ENCODE peak calls at places on chromosomes 2 and 18, in four cellular contexts. Z, U, R and N are unnamed samples.

GRCh38 chr2:108588070-108588668 is 53.9 kb downstream of the LIMS1 start:
- DNase-seq in Z (no peak), U (peak), R (no peak), N (no peak)

GRCh38 chr2:240586919-240587800 is 626 bp downstream of the CAPN10 start:
- DNase-seq in Z (peak), U (peak), R (no peak), N (no peak)

GRCh38 chr2:239202836-239203235 is 198.0 kb downstream of the HDAC4 start:
- DNase-seq in Z (no peak), U (no peak), R (no peak), N (no peak)

GRCh38 chr18:26894426-26894825 is 28.9 kb upstream of the AQP4 start:
- DNase-seq in Z (no peak), U (no peak), R (no peak), N (no peak)

GRCh38 chr18:54392621-54393023 is 34.9 kb downstream of the C18orf54 start:
- DNase-seq in Z (peak), U (peak), R (no peak), N (peak)

GRCh38 chr2:156580501-156580900 is 144.3 kb downstream of the GPD2 start:
- DNase-seq in Z (no peak), U (no peak), R (no peak), N (no peak)

GRCh38 chr2:178344121-178344520 is 106.9 kb downstream of the PRKRA start:
- DNase-seq in Z (no peak), U (no peak), R (no peak), N (no peak)

GRCh38 chr2:212998629-212999359 is 152.6 kb downstream of the IKZF2 start:
- DNase-seq in Z (no peak), U (no peak), R (no peak), N (no peak)

GRCh38 chr2:232870766-232871371 is 805 bp downstream of the SNORC start:
- DNase-seq in Z (no peak), U (no peak), R (no peak), N (no peak)

GRCh38 chr2:33336036-33336625 is 140.3 kb upstream of the RASGRP3 start:
- DNase-seq in Z (no peak), U (peak), R (no peak), N (no peak)

GRCh38 chr2:121372082-121372481 is 87.1 kb upstream of the TFCP2L1 start:
- DNase-seq in Z (no peak), U (no peak), R (no peak), N (no peak)

GRCh38 chr18:49648326-49648725 is 86.5 kb downstream of the LIPG start:
- DNase-seq in Z (no peak), U (no peak), R (no peak), N (no peak)

GRCh38 chr2:37782721-37783438 is 111.4 kb upstream of the CDC42EP3 start:
- DNase-seq in Z (no peak), U (no peak), R (no peak), N (no peak)

GRCh38 chr18:49723648-49724180 is 89.6 kb downstream of the ACAA2 start:
- DNase-seq in Z (no peak), U (no peak), R (no peak), N (no peak)

GRCh38 chr2:202643012-202643858 is 8.5 kb downstream of the FAM117B start:
- DNase-seq in Z (no peak), U (peak), R (no peak), N (no peak)

GRCh38 chr18:58360324-58360723 is 268.6 kb downstream of the ALPK2 start:
- DNase-seq in Z (no peak), U (no peak), R (no peak), N (no peak)

GRCh38 chr2:124476291-124476690 is 451.2 kb downstream of the CNTNAP5 start:
- DNase-seq in Z (no peak), U (no peak), R (peak), N (no peak)

GRCh38 chr2:142865924-142866323 is 11.5 kb upstream of the KYNU start:
- DNase-seq in Z (no peak), U (peak), R (no peak), N (no peak)

GRCh38 chr2:109214651-109215371 is 85.8 kb downstream of the SH3RF3 start:
- DNase-seq in Z (no peak), U (no peak), R (no peak), N (no peak)

GRCh38 chr2:20050104-20050711 is 1.2 kb downstream of the LAPTM4A start:
- DNase-seq in Z (peak), U (peak), R (no peak), N (no peak)

GRCh38 chr2:21916934-21917522 is 793.3 kb downstream of the TDRD15 start:
- DNase-seq in Z (no peak), U (no peak), R (no peak), N (no peak)

GRCh38 chr2:26590439-26590838 is 50.7 kb downstream of the CIB4 start:
- DNase-seq in Z (no peak), U (no peak), R (no peak), N (no peak)

GRCh38 chr18:51137051-51137729 is 60.3 kb downstream of the MEX3C start:
- DNase-seq in Z (no peak), U (no peak), R (no peak), N (no peak)

GRCh38 chr2:119155633-119156032 is 2.9 kb downstream of the C1QL2 start:
- DNase-seq in Z (peak), U (no peak), R (no peak), N (no peak)

GRCh38 chr2:1010373-1011017 is 59.8 kb downstream of the SNTG2 start:
- DNase-seq in Z (no peak), U (no peak), R (peak), N (no peak)

GRCh38 chr2:119407430-119408220 is 24.0 kb upstream of the TMEM37 start:
- DNase-seq in Z (peak), U (peak), R (no peak), N (no peak)

GRCh38 chr2:104874230-104874629 is 20.3 kb downstream of the POU3F3 start:
- DNase-seq in Z (no peak), U (no peak), R (no peak), N (no peak)

GRCh38 chr2:104872034-104872865 is 18.3 kb downstream of the POU3F3 start:
- DNase-seq in Z (peak), U (no peak), R (no peak), N (no peak)

GRCh38 chr2:104871566-104872033 is 17.7 kb downstream of the POU3F3 start:
- DNase-seq in Z (peak), U (no peak), R (no peak), N (no peak)

GRCh38 chr2:104872866-104873688 is 19.2 kb downstream of the POU3F3 start:
- DNase-seq in Z (peak), U (peak), R (no peak), N (peak)

DNA sequence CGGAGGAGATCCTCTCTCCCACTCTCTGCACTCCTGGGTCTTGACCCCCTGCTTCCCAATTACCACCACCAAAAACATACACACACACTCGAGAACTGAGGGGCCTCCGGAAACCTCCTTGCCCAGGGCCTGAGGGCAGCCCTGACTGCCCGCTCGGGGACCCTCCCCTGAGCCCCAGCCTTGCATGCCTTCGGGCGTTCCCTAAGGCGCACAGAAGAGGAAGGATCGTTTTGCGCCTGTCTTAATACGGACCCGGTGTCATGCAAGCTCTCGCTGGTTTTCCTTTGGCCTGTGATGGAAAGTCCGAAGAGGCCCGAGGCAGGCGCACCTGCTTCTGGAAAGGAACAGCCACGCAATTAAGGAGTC is 19.8 kb downstream of the POU3F3 start:
- DNase-seq in Z (peak), U (no peak), R (no peak), N (no peak)
- H3K4me3 ChIP-seq in Z (peak), U (peak), R (peak), N (peak)

GRCh38 chr2:67237288-67237687 is 159.8 kb upstream of the ETAA1 start:
- DNase-seq in Z (peak), U (no peak), R (no peak), N (no peak)

GRCh38 chr2:67234443-67234842 is 162.7 kb upstream of the ETAA1 start:
- DNase-seq in Z (peak), U (no peak), R (no peak), N (no peak)
- TF ChIP-seq CTCF in Z (peak), U (no peak), R (peak), N (peak)

GRCh38 chr2:189763908-189764661 is 1.5 kb upstream of the OSGEPL1 start:
- DNase-seq in Z (peak), U (peak), R (no peak), N (no peak)
- H3K4me3 ChIP-seq in Z (peak), U (peak), R (no peak), N (no peak)

GRCh38 chr2:168934826-168935225 is 33.7 kb downstream of the G6PC2 start:
- DNase-seq in Z (no peak), U (no peak), R (no peak), N (no peak)

GRCh38 chr2:168939061-168939460 is 38.0 kb downstream of the G6PC2 start:
- DNase-seq in Z (no peak), U (no peak), R (no peak), N (no peak)

GRCh38 chr2:168939918-168940317 is 38.8 kb downstream of the G6PC2 start:
- DNase-seq in Z (no peak), U (no peak), R (no peak), N (no peak)

GRCh38 chr2:168941297-168941696 is 40.2 kb downstream of the G6PC2 start:
- DNase-seq in Z (no peak), U (no peak), R (no peak), N (no peak)

GRCh38 chr2:168935810-168936581 is 34.9 kb downstream of the G6PC2 start:
- DNase-seq in Z (no peak), U (no peak), R (no peak), N (no peak)
- TF ChIP-seq CTCF in Z (no peak), U (no peak), R (no peak), N (no peak)

GRCh38 chr18:63542069-63542468 is at the start of gene SERPINB12:
- DNase-seq in Z (no peak), U (no peak), R (no peak), N (no peak)

GRCh38 chr18:63544017-63544416 is 1.8 kb downstream of the SERPINB12 start:
- DNase-seq in Z (no peak), U (no peak), R (no peak), N (no peak)

GRCh38 chr18:63534615-63535014 is 7.6 kb upstream of the SERPINB12 start:
- DNase-seq in Z (no peak), U (no peak), R (no peak), N (no peak)

GRCh38 chr18:63545094-63545493 is 2.9 kb downstream of the SERPINB12 start:
- DNase-seq in Z (no peak), U (no peak), R (no peak), N (no peak)

DNA sequence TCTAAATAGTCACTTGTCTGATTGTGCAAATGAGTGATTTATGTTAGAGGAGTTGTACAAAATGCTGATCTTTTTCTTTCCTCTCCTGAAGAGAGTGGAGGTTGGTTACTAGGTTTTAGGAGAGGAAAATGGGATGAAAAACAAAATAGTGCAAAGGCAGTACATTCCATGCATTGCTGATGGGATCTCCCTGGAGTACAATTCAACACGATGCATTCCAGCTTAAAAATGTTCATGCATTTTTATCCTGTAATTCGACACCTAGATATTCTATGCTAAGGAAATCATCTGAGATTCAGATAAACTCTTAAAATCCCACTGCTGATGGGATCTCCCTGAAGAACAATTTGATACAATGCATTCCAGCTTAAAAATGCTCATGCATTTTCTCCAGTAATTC is 2.0 kb upstream of the SERPINB12 start:
- DNase-seq in Z (peak), U (no peak), R (no peak), N (no peak)
- H3K4me3 ChIP-seq in Z (no peak), U (no peak), R (no peak), N (no peak)

GRCh38 chr18:47175283-47175894 is 775 bp downstream of the IER3IP1 start:
- DNase-seq in Z (peak), U (no peak), R (no peak), N (no peak)

GRCh38 chr18:47174545-47175116 is 1.5 kb downstream of the IER3IP1 start:
- DNase-seq in Z (peak), U (no peak), R (no peak), N (no peak)

GRCh38 chr18:47180765-47181164 is 4.6 kb upstream of the IER3IP1 start:
- DNase-seq in Z (no peak), U (peak), R (no peak), N (no peak)

GRCh38 chr18:47172476-47172875 is 3.7 kb downstream of the IER3IP1 start:
- DNase-seq in Z (no peak), U (no peak), R (no peak), N (no peak)

DNA sequence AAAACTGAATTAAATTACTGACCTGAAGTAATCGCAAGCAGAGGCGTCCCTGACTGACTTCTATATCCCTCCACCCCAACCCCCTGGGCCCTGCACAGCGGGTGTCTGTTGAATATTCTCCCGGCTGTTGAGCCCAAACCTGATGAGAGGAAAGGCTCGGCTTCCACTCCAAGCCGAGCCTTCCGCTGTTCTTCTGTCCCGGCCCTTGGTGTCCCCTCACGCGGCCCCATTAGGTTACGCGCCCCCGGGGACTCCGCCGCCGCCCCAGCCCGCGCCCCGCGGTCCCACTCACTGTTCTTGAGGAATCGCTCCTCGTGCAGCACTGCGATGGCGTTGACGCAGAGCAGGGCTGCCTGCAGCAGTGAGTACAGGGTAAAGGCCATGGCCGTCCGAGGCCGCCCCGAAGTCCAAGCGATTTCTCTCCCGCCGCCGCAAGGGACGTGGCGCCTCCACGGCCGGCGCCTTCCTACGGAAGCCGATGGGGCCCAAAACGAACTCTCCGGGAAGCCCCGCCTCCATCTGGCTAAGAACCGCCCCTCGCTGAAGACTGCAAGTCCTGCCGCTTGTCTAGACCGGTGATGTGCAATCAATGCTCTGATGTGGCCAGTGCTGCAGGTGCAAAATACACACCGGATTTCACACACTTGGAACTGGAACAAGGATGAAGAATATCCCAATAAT is at the start of gene IER3IP1:
- DNase-seq in Z (peak), U (peak), R (peak), N (peak)
- TF ChIP-seq CTCF in Z (no peak), U (peak), R (no peak), N (no peak)

DNA sequence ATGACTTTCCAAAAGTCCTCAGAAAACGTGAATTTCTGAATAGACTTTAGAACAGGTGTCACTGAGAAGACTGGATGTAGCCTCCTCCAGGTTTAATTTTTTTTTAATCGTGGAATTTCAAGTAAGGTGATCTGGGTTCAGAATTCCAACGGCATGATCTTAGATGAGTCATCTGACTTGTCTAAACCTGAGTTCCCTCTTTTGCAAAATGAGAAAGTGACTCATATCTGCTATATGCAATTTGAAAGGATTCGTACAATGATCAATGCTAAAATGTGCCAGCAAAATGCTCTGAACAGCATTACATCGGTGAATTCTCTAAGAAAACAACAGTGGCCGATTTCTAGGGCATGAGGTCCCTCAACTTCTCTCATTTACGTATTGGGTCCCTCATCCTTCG is 69.1 kb upstream of the ZNF516 start:
- DNase-seq in Z (no peak), U (no peak), R (peak), N (no peak)
- H3K4me3 ChIP-seq in Z (no peak), U (no peak), R (no peak), N (no peak)

GRCh38 chr2:159009940-159010339 is 41.5 kb downstream of the TANC1 start:
- DNase-seq in Z (no peak), U (no peak), R (no peak), N (no peak)

GRCh38 chr2:159010340-159010739 is 41.9 kb downstream of the TANC1 start:
- DNase-seq in Z (no peak), U (no peak), R (no peak), N (no peak)

GRCh38 chr2:159010963-159011362 is 42.5 kb downstream of the TANC1 start:
- DNase-seq in Z (no peak), U (no peak), R (no peak), N (no peak)

GRCh38 chr2:159013103-159013502 is 44.7 kb downstream of the TANC1 start:
- DNase-seq in Z (no peak), U (no peak), R (no peak), N (no peak)

DNA sequence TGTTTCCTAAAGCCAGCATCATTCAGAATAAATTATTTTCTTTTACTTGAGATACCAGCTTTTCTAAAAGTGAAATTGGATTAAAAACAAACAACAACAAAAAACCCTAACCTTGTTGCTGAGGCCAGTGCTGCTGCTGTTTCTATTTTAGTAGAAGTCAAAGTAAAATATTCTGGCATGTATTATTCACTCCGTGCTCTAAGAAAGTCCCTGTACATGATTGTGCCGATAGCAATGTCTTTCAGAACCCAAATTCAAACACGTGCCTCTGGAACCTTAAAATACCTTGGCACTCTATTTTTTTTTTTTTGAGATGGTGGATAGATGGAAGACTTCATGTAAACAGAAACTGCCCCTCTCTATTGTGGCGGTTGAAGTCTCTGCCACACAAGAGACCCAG is 43.7 kb downstream of the TANC1 start:
- DNase-seq in Z (no peak), U (no peak), R (no peak), N (no peak)
- TF ChIP-seq CTCF in Z (no peak), U (no peak), R (no peak), N (no peak)

GRCh38 chr2:174785481-174785880 is 21.2 kb upstream of the CHRNA1 start:
- DNase-seq in Z (no peak), U (no peak), R (no peak), N (no peak)

GRCh38 chr2:174788291-174788929 is 24.1 kb upstream of the CHRNA1 start:
- DNase-seq in Z (peak), U (peak), R (no peak), N (peak)

GRCh38 chr2:174786066-174786725 is 21.9 kb upstream of the CHRNA1 start:
- DNase-seq in Z (no peak), U (no peak), R (no peak), N (no peak)

GRCh38 chr2:174789001-174789400 is 24.7 kb upstream of the CHRNA1 start:
- DNase-seq in Z (no peak), U (no peak), R (no peak), N (no peak)

GRCh38 chr2:174787485-174788205 is 23.4 kb upstream of the CHRNA1 start:
- DNase-seq in Z (peak), U (no peak), R (peak), N (peak)
- H3K4me3 ChIP-seq in Z (peak), U (no peak), R (no peak), N (no peak)

GRCh38 chr2:170648037-170648436 is 67.1 kb upstream of the SP5 start:
- DNase-seq in Z (no peak), U (no peak), R (no peak), N (no peak)
- TF ChIP-seq CTCF in Z (no peak), U (no peak), R (no peak), N (no peak)